ENCODE peak calls at places on chromosomes 6 and 20, in ten cellular contexts. G, Q, P, W, U, M, X, F, R and S are unnamed samples.

GRCh38 chr6:11398451-11399326 is 138.9 kb upstream of the TMEM170B start:
- DNase-seq in G (no peak), Q (no peak), P (no peak), W (no peak), U (no peak), M (no peak), X (no peak), F (no peak), R (no peak), S (no peak)

GRCh38 chr20:36519012-36519719 is 22.2 kb upstream of the MYL9 start:
- DNase-seq in G (no peak), Q (no peak), P (no peak), W (no peak), U (no peak), M (no peak), X (no peak), F (no peak), R (no peak), S (no peak)

GRCh38 chr6:148590881-148591280 is 155.9 kb upstream of the UST start:
- DNase-seq in G (no peak), Q (no peak), P (no peak), W (no peak), U (no peak), M (no peak), X (no peak), F (no peak), R (no peak), S (no peak)

GRCh38 chr6:1704711-1705110 is 95.0 kb downstream of the FOXC1 start:
- DNase-seq in G (no peak), Q (no peak), P (no peak), W (no peak), U (no peak), M (no peak), X (no peak), F (no peak), R (no peak), S (no peak)

GRCh38 chr6:107786179-107786578 is 37.9 kb downstream of the SCML4 start:
- DNase-seq in G (no peak), Q (no peak), P (no peak), W (no peak), U (no peak), M (no peak), X (no peak), F (no peak), R (no peak), S (no peak)

GRCh38 chr20:33441142-33441955 is 2.2 kb downstream of the SNTA1 start:
- DNase-seq in G (peak), Q (no peak), P (no peak), W (peak), U (no peak), M (no peak), X (no peak), F (no peak), R (no peak), S (no peak)

GRCh38 chr6:74409447-74409846 is 713.4 kb downstream of the CD109 start:
- DNase-seq in G (no peak), Q (peak), P (peak), W (no peak), U (no peak), M (no peak), X (no peak), F (no peak), R (no peak), S (peak)

GRCh38 chr6:36682328-36683144 is 4.0 kb downstream of the CDKN1A start:
- DNase-seq in G (peak), Q (no peak), P (no peak), W (peak), U (no peak), M (no peak), X (peak), F (peak), R (peak), S (no peak)

GRCh38 chr6:54194067-54194466 is 82.8 kb downstream of the MLIP start:
- DNase-seq in G (no peak), Q (peak), P (no peak), W (no peak), U (no peak), M (no peak), X (no peak), F (no peak), R (no peak), S (no peak)

GRCh38 chr6:77373955-77374354 is 89.3 kb downstream of the HTR1B start:
- DNase-seq in G (no peak), Q (no peak), P (no peak), W (no peak), U (no peak), M (no peak), X (peak), F (no peak), R (no peak), S (peak)

GRCh38 chr20:10939297-10939949 is 265.6 kb upstream of the JAG1 start:
- DNase-seq in G (no peak), Q (no peak), P (no peak), W (no peak), U (no peak), M (no peak), X (no peak), F (no peak), R (no peak), S (no peak)

GRCh38 chr20:42093542-42094440 is 475.6 kb upstream of the CHD6 start:
- DNase-seq in G (peak), Q (no peak), P (no peak), W (no peak), U (no peak), M (no peak), X (no peak), F (no peak), R (no peak), S (no peak)

GRCh38 chr6:154471609-154472362 is 38.7 kb downstream of the CNKSR3 start:
- DNase-seq in G (no peak), Q (no peak), P (no peak), W (no peak), U (no peak), M (no peak), X (no peak), F (no peak), R (no peak), S (no peak)

GRCh38 chr20:37902504-37903313 is at the start of gene VSTM2L:
- DNase-seq in G (no peak), Q (no peak), P (peak), W (no peak), U (no peak), M (no peak), X (peak), F (no peak), R (peak), S (peak)

GRCh38 chr6:165678904-165679303 is 15.9 kb upstream of the PDE10A start:
- DNase-seq in G (no peak), Q (no peak), P (no peak), W (no peak), U (no peak), M (no peak), X (no peak), F (no peak), R (no peak), S (no peak)

GRCh38 chr6:170174771-170175643 is 115.9 kb downstream of the DLL1 start:
- DNase-seq in G (no peak), Q (no peak), P (no peak), W (no peak), U (no peak), M (peak), X (no peak), F (peak), R (no peak), S (no peak)

GRCh38 chr6:5679696-5680494 is 326.8 kb downstream of the NRN1 start:
- DNase-seq in G (no peak), Q (no peak), P (no peak), W (no peak), U (no peak), M (no peak), X (no peak), F (no peak), R (no peak), S (no peak)

GRCh38 chr6:149809798-149810197 is 54.4 kb downstream of the LRP11 start:
- DNase-seq in G (no peak), Q (no peak), P (no peak), W (no peak), U (no peak), M (no peak), X (no peak), F (no peak), R (no peak), S (no peak)

GRCh38 chr6:129050086-129050485 is 167.1 kb downstream of the LAMA2 start:
- DNase-seq in G (no peak), Q (no peak), P (no peak), W (no peak), U (no peak), M (no peak), X (no peak), F (no peak), R (no peak), S (no peak)

GRCh38 chr20:56855693-56856092 is 226.6 kb downstream of the TFAP2C start:
- DNase-seq in G (no peak), Q (no peak), P (no peak), W (no peak), U (no peak), M (no peak), X (no peak), F (peak), R (no peak), S (no peak)

GRCh38 chr20:49306903-49307336 is 29.1 kb upstream of the ZNFX1 start:
- DNase-seq in G (peak), Q (no peak), P (no peak), W (no peak), U (no peak), M (no peak), X (no peak), F (peak), R (no peak), S (no peak)

GRCh38 chr20:52103469-52103910 is 88.1 kb downstream of the ZFP64 start:
- DNase-seq in G (no peak), Q (no peak), P (no peak), W (no peak), U (no peak), M (no peak), X (no peak), F (peak), R (no peak), S (no peak)

GRCh38 chr20:4625687-4626086 is 96.0 kb upstream of the PRND start:
- DNase-seq in G (no peak), Q (no peak), P (no peak), W (no peak), U (no peak), M (no peak), X (no peak), F (no peak), R (no peak), S (no peak)

GRCh38 chr20:49768204-49769124 is 44.2 kb upstream of the SLC9A8 start:
- DNase-seq in G (peak), Q (no peak), P (peak), W (peak), U (peak), M (no peak), X (peak), F (peak), R (peak), S (no peak)

GRCh38 chr6:170043150-170043819 is 247.6 kb downstream of the DLL1 start:
- DNase-seq in G (no peak), Q (no peak), P (no peak), W (no peak), U (no peak), M (no peak), X (no peak), F (no peak), R (peak), S (no peak)

GRCh38 chr20:14568701-14569100 is 231.3 kb upstream of the FLRT3 start:
- DNase-seq in G (no peak), Q (no peak), P (no peak), W (no peak), U (no peak), M (no peak), X (no peak), F (no peak), R (no peak), S (no peak)

GRCh38 chr6:37182736-37183590 is 13.0 kb downstream of the PIM1 start:
- DNase-seq in G (peak), Q (no peak), P (no peak), W (no peak), U (no peak), M (no peak), X (peak), F (peak), R (no peak), S (peak)

GRCh38 chr20:64116016-64116415 is 8.7 kb upstream of the NPBWR2 start:
- DNase-seq in G (no peak), Q (no peak), P (no peak), W (peak), U (no peak), M (no peak), X (peak), F (no peak), R (peak), S (no peak)

GRCh38 chr20:19659468-19659867 is 98.6 kb upstream of the RIN2 start:
- DNase-seq in G (no peak), Q (no peak), P (no peak), W (no peak), U (no peak), M (no peak), X (no peak), F (no peak), R (no peak), S (no peak)

GRCh38 chr20:57907131-57908083 is 197.6 kb upstream of the PMEPA1 start:
- DNase-seq in G (no peak), Q (no peak), P (no peak), W (no peak), U (no peak), M (peak), X (no peak), F (no peak), R (peak), S (no peak)

GRCh38 chr6:39388526-39389371 is 66.2 kb upstream of the KCNK16 start:
- DNase-seq in G (no peak), Q (no peak), P (no peak), W (no peak), U (no peak), M (no peak), X (no peak), F (no peak), R (no peak), S (no peak)

GRCh38 chr20:13784271-13784892 is 337 bp downstream of the ESF1 start:
- DNase-seq in G (no peak), Q (no peak), P (peak), W (no peak), U (no peak), M (no peak), X (no peak), F (peak), R (no peak), S (no peak)

GRCh38 chr20:33474963-33475362 is 14.9 kb upstream of the CBFA2T2 start:
- DNase-seq in G (no peak), Q (no peak), P (no peak), W (no peak), U (no peak), M (no peak), X (no peak), F (no peak), R (no peak), S (no peak)

GRCh38 chr6:41331401-41332150 is 3.8 kb upstream of the NCR2 start:
- DNase-seq in G (no peak), Q (no peak), P (no peak), W (no peak), U (no peak), M (no peak), X (no peak), F (no peak), R (no peak), S (no peak)

GRCh38 chr20:48803522-48804053 is 24.2 kb downstream of the PREX1 start:
- DNase-seq in G (no peak), Q (no peak), P (no peak), W (no peak), U (no peak), M (no peak), X (no peak), F (no peak), R (no peak), S (no peak)

GRCh38 chr6:101011165-101011564 is 130.0 kb upstream of the ASCC3 start:
- DNase-seq in G (no peak), Q (no peak), P (no peak), W (no peak), U (no peak), M (no peak), X (no peak), F (no peak), R (no peak), S (no peak)

GRCh38 chr6:26017567-26017966 is 55.0 kb downstream of the TRIM38 start:
- DNase-seq in G (peak), Q (no peak), P (no peak), W (peak), U (peak), M (peak), X (peak), F (peak), R (peak), S (peak)

GRCh38 chr6:69868961-69869360 is 2.6 kb downstream of the COL19A1 start:
- DNase-seq in G (no peak), Q (no peak), P (no peak), W (no peak), U (no peak), M (no peak), X (no peak), F (no peak), R (no peak), S (no peak)

GRCh38 chr6:69866351-69867074 is at the start of gene COL19A1:
- DNase-seq in G (peak), Q (no peak), P (no peak), W (peak), U (no peak), M (peak), X (no peak), F (no peak), R (peak), S (peak)

GRCh38 chr6:69871107-69871506 is 4.8 kb downstream of the COL19A1 start:
- DNase-seq in G (no peak), Q (no peak), P (no peak), W (no peak), U (no peak), M (no peak), X (no peak), F (no peak), R (no peak), S (no peak)

GRCh38 chr6:69867075-69867911 is 937 bp downstream of the COL19A1 start:
- DNase-seq in G (peak), Q (no peak), P (peak), W (peak), U (no peak), M (peak), X (peak), F (peak), R (peak), S (peak)

DNA sequence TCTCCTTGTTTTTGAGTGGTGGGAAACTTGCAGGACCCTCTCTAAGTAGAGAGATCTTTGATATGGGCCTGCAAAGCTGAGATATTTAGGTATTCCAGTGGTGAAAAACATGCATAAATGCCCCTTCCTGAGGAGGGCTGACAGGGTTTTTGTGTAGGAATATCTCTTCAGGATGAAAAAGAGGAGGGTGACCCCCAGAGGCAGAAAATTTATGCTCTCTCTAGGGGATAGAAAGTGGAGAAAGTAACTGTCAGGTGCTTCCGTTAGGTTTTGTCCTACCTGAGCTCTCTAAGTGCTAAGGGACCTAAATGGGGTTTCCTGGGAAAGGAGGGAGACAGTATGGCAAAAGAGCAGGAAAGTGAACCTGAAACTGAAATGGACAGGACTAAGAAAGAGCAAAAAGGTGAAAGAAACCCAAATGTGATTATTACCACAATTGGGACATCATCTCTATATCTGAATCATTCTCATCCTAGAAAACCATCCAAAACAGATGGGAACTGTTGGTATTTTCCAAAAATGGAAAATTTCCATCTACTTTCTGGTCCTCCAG is 2.0 kb downstream of the COL19A1 start:
- DNase-seq in G (no peak), Q (no peak), P (no peak), W (no peak), U (no peak), M (no peak), X (no peak), F (no peak), R (no peak), S (no peak)
- TF ChIP-seq POLR2A in G (no peak), Q (no peak), P (no peak), W (no peak), U (no peak), M (no peak), X (no peak), F (no peak), R (no peak), S (no peak)

GRCh38 chr6:87155272-87155919 is at the start of gene ZNF292:
- DNase-seq in G (peak), Q (peak), P (peak), W (peak), U (peak), M (peak), X (peak), F (peak), R (peak), S (peak)
- TF ChIP-seq POLR2A in G (peak), Q (no peak), P (peak), W (peak), U (no peak), M (peak), X (no peak), F (peak), R (peak), S (peak)

DNA sequence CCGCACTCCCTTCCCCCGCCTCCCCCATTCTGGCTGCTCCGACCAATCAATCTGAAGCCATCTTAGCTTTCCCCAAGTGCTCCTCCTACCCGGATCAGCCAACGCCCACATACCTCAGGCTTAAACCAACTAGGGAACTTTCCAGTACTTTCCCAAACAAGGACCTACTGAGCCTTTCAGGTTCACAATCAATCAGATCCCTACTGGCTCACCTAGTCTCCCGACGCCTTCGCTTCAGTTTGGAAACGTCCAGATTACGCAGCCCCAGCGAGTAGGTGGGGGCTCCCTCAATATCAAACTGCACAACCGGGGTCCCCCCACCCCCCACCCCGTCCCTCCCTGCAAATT is 432 bp downstream of the HSPA1L start:
- DNase-seq in G (peak), Q (peak), P (peak), W (peak), U (peak), M (no peak), X (peak), F (peak), R (peak), S (peak)
- TF ChIP-seq POLR2A in G (no peak), Q (no peak), P (peak), W (peak), U (peak), M (peak), X (no peak), F (peak), R (no peak), S (no peak)

DNA sequence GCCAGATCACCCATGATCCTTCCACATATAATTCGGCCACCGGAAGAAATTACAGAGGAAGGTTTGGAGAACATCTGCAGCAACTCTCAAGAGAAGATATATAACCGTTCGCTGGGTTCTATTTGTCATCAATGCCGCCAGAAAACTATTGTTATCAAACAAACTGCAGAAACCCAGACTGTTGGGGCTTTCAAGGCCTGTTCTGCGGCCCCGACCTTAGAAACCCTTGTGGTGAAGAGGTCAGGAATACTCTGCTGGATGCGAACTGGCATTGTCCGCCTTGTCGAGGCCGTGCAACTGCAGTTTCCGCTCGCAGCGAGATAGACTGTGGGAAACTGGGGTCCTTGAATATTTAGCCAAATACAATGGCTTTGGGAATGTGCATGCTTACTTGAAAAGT is 21.3 kb downstream of the PRSS16 start:
- DNase-seq in G (no peak), Q (no peak), P (no peak), W (no peak), U (no peak), M (no peak), X (no peak), F (no peak), R (no peak), S (no peak)
- TF ChIP-seq POLR2A in G (no peak), Q (no peak), P (no peak), W (no peak), U (no peak), M (no peak), X (no peak), F (no peak), R (no peak), S (no peak)